ENCODE peak calls at places on chromosomes 13 and 19, in six cellular contexts. O, A, K, N, X and H are unnamed samples.

GRCh38 chr19:39067104-39067503 is 17.1 kb upstream of the ACP7 start:
- DNase-seq in O (no peak), A (no peak), K (no peak), N (no peak), X (no peak), H (no peak)

GRCh38 chr13:45807520-45808099 is 43.9 kb downstream of the SIAH3 start:
- DNase-seq in O (peak; percentile 76), A (peak; percentile 34), K (no peak), N (peak; percentile 56), X (peak; percentile 17), H (peak; percentile 77)

GRCh38 chr19:49497047-49497789 is 984 bp downstream of the RPS11 start:
- DNase-seq in O (peak; percentile 64), A (peak; percentile 50), K (peak; percentile 83), N (peak; percentile 83), X (peak; percentile 47), H (peak; percentile 71)

GRCh38 chr13:77219401-77219800 is 107.5 kb downstream of the MYCBP2 start:
- DNase-seq in O (no peak), A (no peak), K (no peak), N (no peak), X (no peak), H (no peak)

GRCh38 chr13:104571161-104571889 is 1505.1 kb upstream of the SLC10A2 start:
- DNase-seq in O (peak; percentile 97), A (peak; percentile 58), K (peak; percentile 62), N (peak; percentile 87), X (peak; percentile 82), H (peak; percentile 68)

GRCh38 chr19:51292971-51293370 is 18.5 kb upstream of the IGLON5 start:
- DNase-seq in O (no peak), A (no peak), K (no peak), N (no peak), X (no peak), H (no peak)

GRCh38 chr13:95614641-95615245 is 29.8 kb downstream of the DZIP1 start:
- DNase-seq in O (peak; percentile 63), A (no peak), K (no peak), N (no peak), X (no peak), H (no peak)

GRCh38 chr19:6674868-6675305 is 4.9 kb upstream of the TNFSF14 start:
- DNase-seq in O (peak; percentile 69), A (peak; percentile 18), K (peak; percentile 71), N (peak; percentile 72), X (peak; percentile 21), H (no peak)

GRCh38 chr19:49490287-49491029 is 3.0 kb downstream of the RPL13A start:
- DNase-seq in O (no peak), A (no peak), K (peak; percentile 29), N (no peak), X (no peak), H (no peak)

GRCh38 chr19:34808566-34808965 is 35.6 kb upstream of the ZNF599 start:
- DNase-seq in O (peak; percentile 65), A (peak; percentile 70), K (no peak), N (no peak), X (peak; percentile 67), H (no peak)

GRCh38 chr13:71677114-71677513 is 189.9 kb downstream of the DACH1 start:
- DNase-seq in O (no peak), A (no peak), K (no peak), N (no peak), X (no peak), H (no peak)